ENCODE peak calls at places on chromosomes 5 and 9, in five cellular contexts. I, O, K, P and W are unnamed samples.

GRCh38 chr9:88706193-88707112 is 171.5 kb downstream of the NXNL2 start:
- DNase-seq in O (no peak), I (peak; percentile 99), P (no peak), K (peak; percentile 41), W (no peak)

GRCh38 chr9:135225619-135226228 is 138.3 kb downstream of the OLFM1 start:
- DNase-seq in I (no peak), P (no peak), O (no peak), K (no peak), W (no peak)

GRCh38 chr5:77186990-77187389 is 23.5 kb upstream of the PDE8B start:
- DNase-seq in P (no peak), K (no peak), I (peak; percentile 54), O (no peak), W (no peak)

GRCh38 chr5:141778211-141778610 is 96.2 kb upstream of the ARAP3 start:
- DNase-seq in K (no peak), I (no peak), P (no peak), O (no peak), W (peak; percentile 38)

GRCh38 chr5:62385136-62385535 is 18.6 kb downstream of the DIMT1 start:
- DNase-seq in K (no peak), P (no peak), O (no peak), I (no peak), W (no peak)

GRCh38 chr5:79585129-79585528 is 27.1 kb upstream of the TENT2 start:
- DNase-seq in I (no peak), P (no peak), K (no peak), O (no peak), W (no peak)

GRCh38 chr9:131856105-131856504 is 116.2 kb upstream of the RAPGEF1 start:
- DNase-seq in K (no peak), I (peak; percentile 48), O (no peak), P (peak; percentile 87), W (no peak)

GRCh38 chr9:123710299-123710698 is 219.6 kb downstream of the DENND1A start:
- DNase-seq in I (no peak), K (no peak), O (no peak), P (no peak), W (no peak)

GRCh38 chr5:36058776-36059175 is 7.9 kb downstream of the UGT3A2 start:
- DNase-seq in P (no peak), I (no peak), O (no peak), K (no peak), W (no peak)

GRCh38 chr5:174493536-174493935 is 230.8 kb upstream of the MSX2 start:
- DNase-seq in I (no peak), K (peak; percentile 65), P (no peak), O (no peak), W (no peak)

GRCh38 chr5:126027149-126027548 is 396.1 kb upstream of the GRAMD2B start:
- DNase-seq in I (no peak), K (no peak), O (no peak), P (no peak), W (no peak)

GRCh38 chr5:126027652-126028051 is 395.6 kb upstream of the GRAMD2B start:
- DNase-seq in O (no peak), P (no peak), I (no peak), K (no peak), W (no peak)

GRCh38 chr5:126020770-126021169 is 402.4 kb upstream of the GRAMD2B start:
- DNase-seq in K (no peak), I (no peak), O (no peak), P (no peak), W (no peak)

GRCh38 chr5:126028336-126028735 is 394.9 kb upstream of the GRAMD2B start:
- DNase-seq in O (no peak), K (no peak), I (no peak), P (no peak), W (no peak)

GRCh38 chr5:126023894-126024575 is 399.2 kb upstream of the GRAMD2B start:
- DNase-seq in I (no peak), O (no peak), K (no peak), P (no peak), W (no peak)
- TF ChIP-seq FOXM1 in I (no peak), O (no peak), K (no peak), P (no peak), W (no peak)

GRCh38 chr9:105608685-105609598 is 51.0 kb downstream of the FKTN start:
- DNase-seq in O (peak; percentile 4), P (peak; percentile 44), I (peak; percentile 50), K (peak; percentile 49), W (peak; percentile 21)
- TF ChIP-seq FOXM1 in O (no peak), P (no peak), I (no peak), K (no peak), W (no peak)

GRCh38 chr5:134609232-134609851 is 23.3 kb downstream of the SAR1B start:
- DNase-seq in K (no peak), I (no peak), O (peak; percentile 41), P (no peak), W (no peak)
- TF ChIP-seq FOXM1 in K (no peak), I (no peak), O (no peak), P (no peak), W (no peak)

DNA sequence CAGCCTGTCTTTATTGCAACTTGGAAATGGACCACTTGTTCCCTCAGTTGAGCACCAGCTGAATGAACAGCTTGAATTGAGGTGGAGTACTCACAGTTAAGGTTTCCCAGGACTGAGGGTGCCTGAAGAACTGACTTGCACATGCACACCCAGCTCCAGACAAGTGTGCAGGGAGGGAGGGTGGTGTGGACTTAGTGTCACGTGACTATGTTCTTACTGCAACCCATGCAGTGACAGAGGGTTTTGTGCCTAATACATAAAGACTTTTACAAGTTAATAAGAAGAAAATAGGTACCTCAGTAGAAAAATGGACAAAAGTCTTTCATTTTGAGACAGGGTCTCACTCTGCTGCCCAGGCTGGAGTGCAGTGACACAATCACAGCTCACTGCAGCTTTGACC is 18.0 kb downstream of the BARX1 start:
- DNase-seq in I (no peak), K (no peak), P (no peak), O (no peak), W (no peak)
- TF ChIP-seq FOXM1 in I (no peak), K (no peak), P (no peak), O (no peak), W (no peak)

DNA sequence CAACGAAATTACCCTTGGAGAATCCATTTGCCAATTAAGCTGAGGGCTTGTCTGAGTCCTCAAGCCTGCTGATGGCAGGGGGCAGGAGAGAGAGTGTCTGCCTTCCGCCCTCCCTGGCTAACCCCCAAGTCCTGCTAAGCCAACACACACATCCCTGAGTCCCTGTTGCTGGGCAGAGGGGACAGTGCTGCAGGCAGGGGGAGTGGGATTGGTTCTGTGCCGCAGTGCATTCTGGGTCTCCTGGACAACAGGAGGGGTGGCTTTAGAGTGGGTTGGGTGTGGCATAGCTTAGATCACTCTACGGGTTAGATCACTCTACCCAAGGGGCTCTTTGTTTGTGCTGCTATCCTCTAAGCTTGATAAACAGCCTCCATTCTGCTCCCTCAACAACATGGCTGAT is 427.7 kb downstream of the CDK5RAP2 start:
- DNase-seq in K (peak; percentile 68), P (peak; percentile 42), O (no peak), I (no peak), W (peak; percentile 20)
- TF ChIP-seq FOXM1 in K (no peak), P (no peak), O (no peak), I (no peak), W (no peak)

GRCh38 chr9:26947736-26948135 is 694 bp upstream of the PLAA start:
- DNase-seq in K (no peak), I (no peak), P (no peak), O (no peak), W (no peak)

GRCh38 chr9:26950521-26950920 is 3.5 kb upstream of the PLAA start:
- DNase-seq in K (no peak), P (no peak), O (no peak), I (no peak), W (no peak)

GRCh38 chr9:26946753-26947727 is at the start of gene PLAA:
- DNase-seq in O (peak; percentile 59), I (peak; percentile 86), K (peak; percentile 90), P (peak; percentile 48), W (peak; percentile 81)

GRCh38 chr9:26951794-26952193 is 4.4 kb upstream of the IFT74 start:
- DNase-seq in K (no peak), P (no peak), I (no peak), O (no peak), W (no peak)

GRCh38 chr9:26949604-26950003 is 2.6 kb upstream of the PLAA start:
- DNase-seq in P (no peak), O (no peak), K (no peak), I (no peak), W (no peak)
- TF ChIP-seq FOXM1 in P (no peak), O (no peak), K (no peak), I (no peak), W (no peak)

DNA sequence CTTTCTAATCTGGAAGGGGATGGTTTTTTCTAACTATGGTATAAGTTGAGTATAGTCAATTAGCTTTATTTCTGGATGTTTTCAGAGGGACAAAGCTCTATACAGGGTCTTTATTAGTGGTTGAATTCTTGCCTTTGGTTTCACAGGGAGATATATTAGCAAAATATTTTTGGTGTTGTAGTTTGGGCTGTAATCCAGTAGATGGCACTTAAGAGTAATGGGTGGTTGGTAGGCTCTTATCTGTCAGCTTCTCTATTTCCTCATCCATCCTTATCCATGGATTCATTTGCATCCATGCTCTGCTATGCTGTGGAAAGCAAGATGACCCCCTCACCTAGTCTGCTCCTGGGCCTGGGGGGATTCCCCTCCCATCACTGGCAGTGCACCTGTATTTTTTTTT is 363.6 kb upstream of the CYLC2 start:
- DNase-seq in I (peak; percentile 2), K (no peak), O (no peak), P (no peak), W (peak; percentile 10)
- TF ChIP-seq FOXM1 in I (no peak), K (no peak), O (no peak), P (no peak), W (no peak)

GRCh38 chr5:149443210-149443609 is 64.1 kb upstream of the IL17B start:
- DNase-seq in I (no peak), O (no peak), P (no peak), K (no peak), W (no peak)

GRCh38 chr5:149441986-149442385 is 62.9 kb upstream of the IL17B start:
- DNase-seq in P (no peak), K (no peak), I (no peak), O (no peak), W (no peak)

GRCh38 chr5:149439899-149440655 is 61.0 kb upstream of the IL17B start:
- DNase-seq in P (peak; percentile 89), K (peak; percentile 50), O (no peak), I (peak; percentile 84), W (peak; percentile 46)

GRCh38 chr5:149441194-149441753 is 62.2 kb upstream of the IL17B start:
- DNase-seq in P (no peak), O (no peak), K (no peak), I (no peak), W (no peak)

DNA sequence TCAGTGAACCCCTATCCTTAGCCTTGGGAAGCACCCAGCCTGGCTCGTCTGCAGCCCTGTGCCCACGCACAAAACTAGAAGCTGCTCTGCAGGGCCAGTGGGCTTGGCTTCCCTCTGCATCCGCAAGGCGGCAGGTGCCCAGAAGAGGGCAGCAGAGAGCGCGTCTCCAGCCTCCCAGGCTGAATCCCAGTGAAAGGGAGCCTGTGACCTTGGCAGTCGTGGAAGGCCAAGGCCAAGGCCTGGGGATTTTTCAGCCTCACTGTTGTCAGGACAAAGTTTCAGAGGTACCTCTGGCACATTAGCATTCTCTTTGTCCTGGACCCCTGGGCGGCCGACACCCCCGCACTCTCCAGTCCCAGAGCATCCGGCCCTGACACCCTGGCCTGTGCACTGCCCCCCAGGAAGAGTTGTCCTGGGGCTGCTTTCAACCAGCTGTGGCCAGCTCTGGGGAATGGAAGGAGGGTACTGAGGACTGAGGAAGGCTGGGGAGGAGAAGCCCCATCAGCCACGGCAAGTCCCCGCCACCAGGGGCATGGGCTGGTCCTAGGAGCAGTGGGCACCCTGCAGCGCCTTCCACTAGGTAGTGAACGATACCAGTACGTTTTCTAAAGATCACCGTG is 63.6 kb upstream of the IL17B start:
- DNase-seq in I (peak; percentile 82), P (peak; percentile 79), O (no peak), K (peak; percentile 91), W (peak; percentile 84)
- TF ChIP-seq FOXM1 in I (no peak), P (no peak), O (no peak), K (no peak), W (no peak)

GRCh38 chr5:65065112-65065511 is 296.4 kb downstream of the CWC27 start:
- DNase-seq in K (no peak), P (no peak), I (no peak), O (no peak), W (no peak)
- TF ChIP-seq FOXM1 in K (no peak), P (no peak), I (no peak), O (no peak), W (no peak)